ENCODE peak calls at places on chromosomes 1 and 21, in nine cellular contexts. I is stimulated activated CD4-positive, alpha-beta T cell treated with anti-CD3 and anti-CD28 coated beads, Interleukin-15, amount 100 ng/mL, for 24 hours; N is activated T-helper 1 cell treated with anti-CD3 and anti-CD28 coated beads, Interleukin-12 subunit alpha, Interleukin-12 subunit beta, Interleukin-2, Interleukin-4 antibody, amounts not matched to agents 30 ng/mL and 10 ng/mL and 1 ng/mL, durations not matched to agents 14 hours and 24 hours and 36 hours; L is heart right ventricle; W is neural crest cell; Y is HT1080; K is WTC11; B is hippocampal formation; T is activated CD8-positive, alpha-beta T cell treated with anti-CD3 and anti-CD28 coated beads for 36 hours. C is an unnamed sample.

GRCh38 chr1:220278991-220279390 is 6.7 kb upstream of the RAB3GAP2 start:
- DNase-seq in I (no peak), N (no peak), L (no peak), W (no peak), Y (peak), K (no peak), B (no peak), T (no peak), C (no peak)

GRCh38 chr1:109091196-109092193 is 931 bp downstream of the TMEM167B start:
- DNase-seq in I (peak), N (no peak), L (no peak), W (no peak), Y (no peak), K (no peak), B (no peak), T (peak), C (no peak)

GRCh38 chr21:17783003-17783402 is 36.2 kb downstream of the C21orf91 start:
- DNase-seq in I (no peak), N (no peak), L (no peak), W (no peak), Y (no peak), K (no peak), B (no peak), T (no peak), C (no peak)

GRCh38 chr1:22341791-22342605 is 109.7 kb upstream of the ZBTB40 start:
- DNase-seq in I (no peak), N (no peak), L (no peak), W (no peak), Y (no peak), K (no peak), B (no peak), T (no peak), C (no peak)

GRCh38 chr1:156805766-156806511 is 10.7 kb downstream of the SH2D2A start:
- DNase-seq in I (no peak), N (no peak), L (no peak), W (no peak), Y (no peak), K (no peak), B (no peak), T (no peak), C (no peak)

GRCh38 chr1:239814306-239814881 is 277.3 kb upstream of the FMN2 start:
- DNase-seq in I (peak), N (peak), L (no peak), W (no peak), Y (peak), K (peak), B (no peak), T (peak), C (no peak)

GRCh38 chr21:31203371-31204054 is 140.5 kb downstream of the TIAM1 start:
- DNase-seq in I (no peak), N (no peak), L (no peak), W (no peak), Y (peak), K (no peak), B (no peak), T (no peak), C (no peak)

GRCh38 chr1:89610457-89610991 is 22.4 kb upstream of the LRRC8C start:
- DNase-seq in I (peak), N (peak), L (no peak), W (no peak), Y (no peak), K (no peak), B (no peak), T (peak), C (no peak)

GRCh38 chr1:73627723-73628122 is 570.3 kb downstream of the LRRIQ3 start:
- DNase-seq in I (no peak), N (no peak), L (no peak), W (no peak), Y (no peak), K (peak), B (no peak), T (no peak), C (no peak)

GRCh38 chr1:156845055-156845952 is 13.6 kb downstream of the INSRR start:
- DNase-seq in I (peak), N (no peak), L (no peak), W (no peak), Y (no peak), K (peak), B (no peak), T (peak), C (peak)

GRCh38 chr1:203534526-203534925 is 40.6 kb downstream of the OPTC start:
- DNase-seq in I (no peak), N (no peak), L (no peak), W (no peak), Y (peak), K (no peak), B (no peak), T (no peak), C (no peak)

GRCh38 chr1:93571623-93572310 is 109.9 kb downstream of the BCAR3 start:
- DNase-seq in I (no peak), N (no peak), L (no peak), W (no peak), Y (no peak), K (no peak), B (no peak), T (no peak), C (no peak)

C was measured in germinal center.